ENCODE peak calls at places on chromosomes 4 and X, in eight cellular contexts. One of them, this sample, is unnamed.

GRCh38 chrX:144566592-144566991 is 680.7 kb upstream of the SPANXN1 start:
- DNase-seq in type B pancreatic cell: no peak
- DNase-seq in activated T-helper 1 cell treated with Interleukin-2 at 50 U/mL for 16 hours: no peak
- DNase-seq in HTR-8/SVneo: no peak
- DNase-seq in AG08396: no peak
- DNase-seq in tibial nerve: no peak
- DNase-seq in EH: no peak
- DNase-seq in lower leg skin: no peak
- DNase-seq in this sample: no peak

GRCh38 chr4:101855239-101855638 is 64.7 kb downstream of the BANK1 start:
- DNase-seq in EH: no peak
- DNase-seq in activated T-helper 1 cell treated with Interleukin-2 at 50 U/mL for 16 hours: no peak
- DNase-seq in tibial nerve: no peak
- DNase-seq in type B pancreatic cell: no peak
- DNase-seq in HTR-8/SVneo: no peak
- DNase-seq in AG08396: no peak
- DNase-seq in lower leg skin: no peak
- DNase-seq in this sample: no peak

GRCh38 chr4:7854697-7855370 is 84.8 kb downstream of the AFAP1 start:
- DNase-seq in EH: no peak
- DNase-seq in lower leg skin: no peak
- DNase-seq in activated T-helper 1 cell treated with Interleukin-2 at 50 U/mL for 16 hours: peak
- DNase-seq in AG08396: no peak
- DNase-seq in tibial nerve: no peak
- DNase-seq in HTR-8/SVneo: no peak
- DNase-seq in type B pancreatic cell: no peak
- DNase-seq in this sample: no peak

GRCh38 chr4:88857588-88857987 is 160.0 kb upstream of the NAP1L5 start:
- DNase-seq in EH: peak
- DNase-seq in HTR-8/SVneo: no peak
- DNase-seq in AG08396: no peak
- DNase-seq in activated T-helper 1 cell treated with Interleukin-2 at 50 U/mL for 16 hours: no peak
- DNase-seq in type B pancreatic cell: no peak
- DNase-seq in tibial nerve: no peak
- DNase-seq in lower leg skin: no peak
- DNase-seq in this sample: no peak

GRCh38 chr4:181569553-181569952 is 673.6 kb upstream of the TENM3 start:
- DNase-seq in HTR-8/SVneo: peak
- DNase-seq in lower leg skin: no peak
- DNase-seq in AG08396: peak
- DNase-seq in EH: peak
- DNase-seq in activated T-helper 1 cell treated with Interleukin-2 at 50 U/mL for 16 hours: no peak
- DNase-seq in type B pancreatic cell: no peak
- DNase-seq in tibial nerve: no peak
- DNase-seq in this sample: no peak

GRCh38 chrX:44400588-44400987 is 57.1 kb upstream of the EFHC2 start:
- DNase-seq in type B pancreatic cell: no peak
- DNase-seq in lower leg skin: no peak
- DNase-seq in activated T-helper 1 cell treated with Interleukin-2 at 50 U/mL for 16 hours: no peak
- DNase-seq in AG08396: peak
- DNase-seq in tibial nerve: no peak
- DNase-seq in EH: peak
- DNase-seq in HTR-8/SVneo: peak
- DNase-seq in this sample: no peak

GRCh38 chr4:74230902-74231499 is 73.1 kb downstream of the MTHFD2L start:
- DNase-seq in lower leg skin: no peak
- DNase-seq in type B pancreatic cell: no peak
- DNase-seq in tibial nerve: no peak
- DNase-seq in EH: peak
- DNase-seq in AG08396: peak
- DNase-seq in HTR-8/SVneo: no peak
- DNase-seq in activated T-helper 1 cell treated with Interleukin-2 at 50 U/mL for 16 hours: no peak
- DNase-seq in this sample: peak

GRCh38 chr4:41509411-41510008 is 28.4 kb upstream of the LIMCH1 start:
- DNase-seq in tibial nerve: no peak
- DNase-seq in EH: peak
- DNase-seq in HTR-8/SVneo: no peak
- DNase-seq in AG08396: no peak
- DNase-seq in lower leg skin: no peak
- DNase-seq in activated T-helper 1 cell treated with Interleukin-2 at 50 U/mL for 16 hours: no peak
- DNase-seq in type B pancreatic cell: no peak
- DNase-seq in this sample: no peak

GRCh38 chr4:16853653-16854052 is 44.8 kb downstream of the LDB2 start:
- DNase-seq in lower leg skin: no peak
- DNase-seq in activated T-helper 1 cell treated with Interleukin-2 at 50 U/mL for 16 hours: no peak
- DNase-seq in tibial nerve: no peak
- DNase-seq in AG08396: no peak
- DNase-seq in HTR-8/SVneo: no peak
- DNase-seq in type B pancreatic cell: no peak
- DNase-seq in EH: no peak
- DNase-seq in this sample: no peak

GRCh38 chr4:37765741-37766140 is 60.7 kb upstream of the PGM2 start:
- DNase-seq in AG08396: no peak
- DNase-seq in tibial nerve: no peak
- DNase-seq in EH: no peak
- DNase-seq in activated T-helper 1 cell treated with Interleukin-2 at 50 U/mL for 16 hours: no peak
- DNase-seq in HTR-8/SVneo: no peak
- DNase-seq in lower leg skin: no peak
- DNase-seq in type B pancreatic cell: no peak
- DNase-seq in this sample: no peak

GRCh38 chr4:139720806-139721205 is 55.2 kb downstream of the MGST2 start:
- DNase-seq in tibial nerve: no peak
- DNase-seq in activated T-helper 1 cell treated with Interleukin-2 at 50 U/mL for 16 hours: no peak
- DNase-seq in type B pancreatic cell: no peak
- DNase-seq in AG08396: no peak
- DNase-seq in EH: no peak
- DNase-seq in HTR-8/SVneo: no peak
- DNase-seq in lower leg skin: no peak
- DNase-seq in this sample: no peak

GRCh38 chrX:105006103-105006502 is 214.4 kb downstream of the TEX13A start:
- DNase-seq in type B pancreatic cell: no peak
- DNase-seq in tibial nerve: no peak
- DNase-seq in lower leg skin: no peak
- DNase-seq in EH: no peak
- DNase-seq in HTR-8/SVneo: no peak
- DNase-seq in AG08396: no peak
- DNase-seq in activated T-helper 1 cell treated with Interleukin-2 at 50 U/mL for 16 hours: no peak
- DNase-seq in this sample: no peak

GRCh38 chrX:136209016-136209738 is 42.0 kb downstream of the MAP7D3 start:
- DNase-seq in lower leg skin: no peak
- DNase-seq in tibial nerve: peak
- DNase-seq in EH: peak
- DNase-seq in activated T-helper 1 cell treated with Interleukin-2 at 50 U/mL for 16 hours: no peak
- DNase-seq in AG08396: peak
- DNase-seq in type B pancreatic cell: no peak
- DNase-seq in HTR-8/SVneo: no peak
- DNase-seq in this sample: no peak

GRCh38 chr4:83389037-83389755 is 54.5 kb upstream of the HPSE start:
- DNase-seq in HTR-8/SVneo: no peak
- DNase-seq in tibial nerve: no peak
- DNase-seq in lower leg skin: no peak
- DNase-seq in type B pancreatic cell: no peak
- DNase-seq in AG08396: no peak
- DNase-seq in activated T-helper 1 cell treated with Interleukin-2 at 50 U/mL for 16 hours: no peak
- DNase-seq in EH: no peak
- DNase-seq in this sample: no peak

GRCh38 chrX:46653482-46653881 is 79.9 kb downstream of the CHST7 start:
- DNase-seq in lower leg skin: no peak
- DNase-seq in type B pancreatic cell: no peak
- DNase-seq in EH: no peak
- DNase-seq in AG08396: no peak
- DNase-seq in tibial nerve: no peak
- DNase-seq in HTR-8/SVneo: no peak
- DNase-seq in activated T-helper 1 cell treated with Interleukin-2 at 50 U/mL for 16 hours: no peak
- DNase-seq in this sample: no peak

GRCh38 chr4:146224331-146224966 is 10.1 kb downstream of the REELD1 start:
- DNase-seq in lower leg skin: no peak
- DNase-seq in activated T-helper 1 cell treated with Interleukin-2 at 50 U/mL for 16 hours: no peak
- DNase-seq in AG08396: no peak
- DNase-seq in type B pancreatic cell: no peak
- DNase-seq in HTR-8/SVneo: no peak
- DNase-seq in tibial nerve: no peak
- DNase-seq in EH: no peak
- DNase-seq in this sample: no peak

GRCh38 chr4:6019316-6020263 is 1.4 kb upstream of the C4orf50 start:
- DNase-seq in tibial nerve: peak
- DNase-seq in lower leg skin: peak
- DNase-seq in type B pancreatic cell: no peak
- DNase-seq in EH: peak
- DNase-seq in AG08396: peak
- DNase-seq in HTR-8/SVneo: peak
- DNase-seq in activated T-helper 1 cell treated with Interleukin-2 at 50 U/mL for 16 hours: no peak
- DNase-seq in this sample: no peak

GRCh38 chrX:413322-414201 is 26.9 kb upstream of the PPP2R3B start:
- DNase-seq in type B pancreatic cell: no peak
- DNase-seq in tibial nerve: no peak
- DNase-seq in HTR-8/SVneo: no peak
- DNase-seq in EH: peak
- DNase-seq in lower leg skin: no peak
- DNase-seq in activated T-helper 1 cell treated with Interleukin-2 at 50 U/mL for 16 hours: no peak
- DNase-seq in AG08396: peak
- DNase-seq in this sample: no peak

GRCh38 chr4:23706972-23707676 is 182.7 kb downstream of the PPARGC1A start:
- DNase-seq in tibial nerve: no peak
- DNase-seq in HTR-8/SVneo: no peak
- DNase-seq in activated T-helper 1 cell treated with Interleukin-2 at 50 U/mL for 16 hours: no peak
- DNase-seq in AG08396: no peak
- DNase-seq in type B pancreatic cell: no peak
- DNase-seq in lower leg skin: no peak
- DNase-seq in EH: no peak
- DNase-seq in this sample: no peak

GRCh38 chr4:133865606-133866327 is 335.8 kb downstream of the PABPC4L start:
- DNase-seq in HTR-8/SVneo: peak
- DNase-seq in lower leg skin: no peak
- DNase-seq in type B pancreatic cell: no peak
- DNase-seq in EH: peak
- DNase-seq in AG08396: peak
- DNase-seq in tibial nerve: no peak
- DNase-seq in activated T-helper 1 cell treated with Interleukin-2 at 50 U/mL for 16 hours: no peak
- DNase-seq in this sample: no peak

GRCh38 chr4:141246243-141246642 is 25.5 kb downstream of the ZNF330 start:
- DNase-seq in lower leg skin: no peak
- DNase-seq in HTR-8/SVneo: peak
- DNase-seq in EH: peak
- DNase-seq in tibial nerve: no peak
- DNase-seq in AG08396: peak
- DNase-seq in type B pancreatic cell: no peak
- DNase-seq in activated T-helper 1 cell treated with Interleukin-2 at 50 U/mL for 16 hours: no peak
- DNase-seq in this sample: no peak

GRCh38 chr4:123841431-123842121 is 445.0 kb downstream of the SPRY1 start:
- DNase-seq in HTR-8/SVneo: no peak
- DNase-seq in lower leg skin: no peak
- DNase-seq in activated T-helper 1 cell treated with Interleukin-2 at 50 U/mL for 16 hours: no peak
- DNase-seq in AG08396: no peak
- DNase-seq in tibial nerve: no peak
- DNase-seq in EH: no peak
- DNase-seq in type B pancreatic cell: no peak
- DNase-seq in this sample: no peak

GRCh38 chr4:178823673-178824072 is 1381.4 kb upstream of the AGA start:
- DNase-seq in HTR-8/SVneo: no peak
- DNase-seq in activated T-helper 1 cell treated with Interleukin-2 at 50 U/mL for 16 hours: no peak
- DNase-seq in lower leg skin: no peak
- DNase-seq in EH: no peak
- DNase-seq in type B pancreatic cell: no peak
- DNase-seq in tibial nerve: no peak
- DNase-seq in AG08396: no peak
- DNase-seq in this sample: no peak

GRCh38 chr4:28973591-28974350 is 1746.4 kb upstream of the PCDH7 start:
- DNase-seq in AG08396: no peak
- DNase-seq in type B pancreatic cell: no peak
- DNase-seq in HTR-8/SVneo: peak
- DNase-seq in EH: peak
- DNase-seq in tibial nerve: no peak
- DNase-seq in activated T-helper 1 cell treated with Interleukin-2 at 50 U/mL for 16 hours: no peak
- DNase-seq in lower leg skin: no peak
- DNase-seq in this sample: no peak

GRCh38 chrX:123190096-123190495 is 6.0 kb downstream of the GRIA3 start:
- DNase-seq in EH: no peak
- DNase-seq in lower leg skin: no peak
- DNase-seq in activated T-helper 1 cell treated with Interleukin-2 at 50 U/mL for 16 hours: no peak
- DNase-seq in type B pancreatic cell: no peak
- DNase-seq in tibial nerve: no peak
- DNase-seq in HTR-8/SVneo: no peak
- DNase-seq in AG08396: no peak
- DNase-seq in this sample: no peak

GRCh38 chr4:26030260-26030667 is 116.2 kb downstream of the SMIM20 start:
- DNase-seq in AG08396: no peak
- DNase-seq in EH: no peak
- DNase-seq in type B pancreatic cell: no peak
- DNase-seq in activated T-helper 1 cell treated with Interleukin-2 at 50 U/mL for 16 hours: no peak
- DNase-seq in tibial nerve: no peak
- DNase-seq in HTR-8/SVneo: no peak
- DNase-seq in lower leg skin: no peak
- DNase-seq in this sample: no peak

GRCh38 chrX:30230395-30230794 is at the start of gene MAGEB3:
- DNase-seq in AG08396: no peak
- DNase-seq in HTR-8/SVneo: no peak
- DNase-seq in lower leg skin: no peak
- DNase-seq in tibial nerve: no peak
- DNase-seq in activated T-helper 1 cell treated with Interleukin-2 at 50 U/mL for 16 hours: no peak
- DNase-seq in type B pancreatic cell: no peak
- DNase-seq in EH: no peak
- DNase-seq in this sample: no peak

GRCh38 chr4:126753592-126753991 is 879.2 kb upstream of the INTU start:
- DNase-seq in type B pancreatic cell: no peak
- DNase-seq in HTR-8/SVneo: no peak
- DNase-seq in tibial nerve: no peak
- DNase-seq in AG08396: no peak
- DNase-seq in activated T-helper 1 cell treated with Interleukin-2 at 50 U/mL for 16 hours: no peak
- DNase-seq in lower leg skin: no peak
- DNase-seq in EH: no peak
- DNase-seq in this sample: no peak